ENCODE peak calls at places on chromosomes 7 and 10, in seven cellular contexts. I, Y, D, E, X, B and H are unnamed samples.

GRCh38 chr7:107998660-107999480 is 4.1 kb downstream of the LAMB1 start:
- DNase-seq in I (no peak), Y (no peak), D (no peak), E (no peak), X (no peak), B (no peak), H (no peak)

GRCh38 chr7:23235688-23236280 is 10.8 kb upstream of the GPNMB start:
- DNase-seq in I (no peak), Y (peak), D (no peak), E (no peak), X (no peak), B (peak), H (no peak)

GRCh38 chr7:117110480-117111315 is 157.4 kb downstream of the ST7 start:
- DNase-seq in I (no peak), Y (no peak), D (no peak), E (peak), X (no peak), B (no peak), H (no peak)

GRCh38 chr10:65570143-65571010 is 1355.5 kb upstream of the LRRTM3 start:
- DNase-seq in I (no peak), Y (peak), D (peak), E (peak), X (no peak), B (peak), H (peak)

GRCh38 chr7:40885503-40885902 is 750.7 kb downstream of the SUGCT start:
- DNase-seq in I (no peak), Y (no peak), D (no peak), E (no peak), X (no peak), B (peak), H (peak)

GRCh38 chr10:18261660-18262292 is 121.6 kb downstream of the CACNB2 start:
- DNase-seq in I (no peak), Y (no peak), D (no peak), E (no peak), X (no peak), B (no peak), H (no peak)

GRCh38 chr10:97538401-97538800 is 34.2 kb upstream of the ANKRD2 start:
- DNase-seq in I (no peak), Y (no peak), D (no peak), E (no peak), X (no peak), B (no peak), H (no peak)

GRCh38 chr7:19112290-19113000 is 5.0 kb downstream of the TWIST1 start:
- DNase-seq in I (no peak), Y (no peak), D (no peak), E (no peak), X (peak), B (no peak), H (no peak)

GRCh38 chr7:27314111-27314510 is 71.5 kb downstream of the EVX1 start:
- DNase-seq in I (no peak), Y (no peak), D (no peak), E (peak), X (no peak), B (peak), H (no peak)

GRCh38 chr10:67678335-67678974 is 17.5 kb downstream of the CTNNA3 start:
- DNase-seq in I (no peak), Y (no peak), D (no peak), E (no peak), X (no peak), B (no peak), H (no peak)

GRCh38 chr10:8183241-8183704 is 128.8 kb downstream of the GATA3 start:
- DNase-seq in I (no peak), Y (no peak), D (no peak), E (peak), X (no peak), B (peak), H (no peak)

GRCh38 chr10:101694056-101694673 is 805 bp downstream of the FBXW4 start:
- DNase-seq in I (no peak), Y (peak), D (peak), E (peak), X (peak), B (peak), H (no peak)

GRCh38 chr10:11608159-11608966 is 3.1 kb downstream of the USP6NL start:
- DNase-seq in I (no peak), Y (no peak), D (no peak), E (no peak), X (no peak), B (no peak), H (no peak)

GRCh38 chr10:77251297-77252013 is 386.2 kb downstream of the KCNMA1 start:
- DNase-seq in I (no peak), Y (no peak), D (peak), E (peak), X (no peak), B (peak), H (no peak)

GRCh38 chr10:102334106-102334505 is 61.4 kb upstream of the NFKB2 start:
- DNase-seq in I (no peak), Y (peak), D (no peak), E (peak), X (no peak), B (no peak), H (no peak)

DNA sequence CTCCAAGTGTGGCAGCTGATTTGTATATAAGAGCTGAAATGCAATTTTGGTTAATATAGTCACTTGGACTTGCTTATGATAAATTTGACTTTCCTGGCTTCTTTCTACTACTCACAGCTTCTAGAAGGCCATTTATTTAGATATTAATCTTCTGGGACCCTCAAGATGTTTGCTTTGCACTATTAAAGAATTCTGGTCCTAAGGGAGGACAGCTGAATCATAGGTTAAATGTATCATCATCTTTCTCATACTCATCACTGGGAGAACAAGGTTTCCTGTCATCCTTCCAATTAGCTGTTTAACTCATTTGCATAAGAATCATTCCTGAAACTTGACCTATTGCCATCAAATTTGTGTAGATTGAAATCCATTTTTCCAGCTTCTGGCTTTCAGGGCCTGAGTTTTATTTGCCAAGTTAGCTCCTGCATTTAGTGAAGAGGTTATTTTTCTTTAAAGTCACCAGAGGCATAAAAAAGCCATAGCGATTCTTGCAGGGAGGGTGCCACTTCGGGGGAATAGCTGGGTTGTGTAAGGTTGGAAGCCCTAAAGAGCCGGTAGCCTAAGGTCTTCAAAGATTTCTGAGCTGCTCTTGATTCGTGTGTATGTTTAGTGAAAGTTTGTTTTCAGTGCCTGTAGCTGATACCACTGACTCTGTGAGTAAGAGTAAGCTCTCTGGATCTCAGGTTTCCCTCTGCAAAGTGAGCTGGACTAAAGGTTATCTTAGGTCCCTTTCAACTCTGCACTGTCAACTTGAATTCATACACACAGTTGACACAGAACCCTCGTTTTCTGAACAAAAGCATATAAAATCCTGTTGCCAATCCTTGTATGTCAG is 4.2 kb downstream of the MAP3K8 start:
- DNase-seq in I (no peak), Y (no peak), D (no peak), E (no peak), X (no peak), B (no peak), H (no peak)
- TF ChIP-seq CTCF in I (no peak), Y (no peak), D (no peak), E (no peak), X (no peak), B (no peak), H (no peak)

GRCh38 chr10:62054408-62054807 is 152.9 kb downstream of the ARID5B start:
- DNase-seq in I (no peak), Y (no peak), D (no peak), E (no peak), X (no peak), B (no peak), H (no peak)
- H3K4me3 ChIP-seq in I (no peak), Y (peak), D (no peak), E (no peak), X (peak), B (no peak), H (peak)

DNA sequence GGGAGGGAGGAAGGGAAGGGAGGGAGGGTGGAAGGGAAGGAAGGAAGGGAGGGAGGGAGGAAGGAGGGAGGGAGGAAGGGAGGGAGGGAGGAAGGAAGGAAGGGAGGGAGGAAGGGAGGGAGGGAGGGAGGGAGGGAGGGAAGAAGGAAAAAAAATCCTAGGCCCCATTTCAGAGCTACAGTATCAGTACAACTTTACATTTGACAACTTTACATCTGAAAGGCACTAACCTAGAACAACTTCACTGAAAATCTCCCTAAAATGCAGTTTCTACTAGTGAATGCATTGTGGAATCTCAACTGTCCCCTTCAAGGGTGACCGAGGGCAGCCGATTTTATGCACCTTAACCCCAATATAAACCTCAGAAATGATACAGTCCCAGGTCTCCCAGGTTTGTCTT is 259.8 kb upstream of the GALNT17 start:
- DNase-seq in I (no peak), Y (no peak), D (no peak), E (no peak), X (no peak), B (no peak), H (no peak)
- TF ChIP-seq CTCF in I (no peak), Y (no peak), D (no peak), E (no peak), X (no peak), B (no peak), H (no peak)

GRCh38 chr7:2530076-2530967 is 10.7 kb downstream of the LFNG start:
- DNase-seq in I (no peak), Y (peak), D (peak), E (no peak), X (no peak), B (peak), H (no peak)
- H3K4me3 ChIP-seq in I (no peak), Y (no peak), D (no peak), E (no peak), X (no peak), B (peak), H (no peak)

DNA sequence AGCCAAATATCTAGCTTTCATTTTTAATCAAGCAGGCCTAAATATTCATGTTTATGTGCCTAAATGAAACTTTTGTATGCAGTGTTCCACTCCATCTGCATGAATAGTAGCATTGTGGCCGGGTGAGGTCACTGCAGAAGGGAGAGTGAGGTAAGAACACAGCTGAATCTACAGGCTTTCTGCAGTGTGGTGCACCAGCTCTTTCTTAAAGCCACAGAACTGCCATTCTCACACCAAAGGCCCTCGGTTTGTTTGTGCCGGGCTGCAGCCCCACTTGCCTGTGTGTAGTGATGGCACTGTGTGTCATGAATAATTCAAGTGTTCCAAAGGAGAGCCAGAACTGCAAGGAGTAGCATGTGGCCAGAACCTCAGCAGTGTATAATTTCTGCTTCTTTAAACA is 204.1 kb downstream of the TRIL start:
- DNase-seq in I (no peak), Y (no peak), D (no peak), E (no peak), X (no peak), B (peak), H (no peak)
- TF ChIP-seq CTCF in I (no peak), Y (no peak), D (no peak), E (no peak), X (peak), B (no peak), H (no peak)

GRCh38 chr10:133151528-133151927 is 8.5 kb upstream of the KNDC1 start:
- DNase-seq in I (no peak), Y (no peak), D (no peak), E (no peak), X (no peak), B (no peak), H (no peak)
- H3K4me3 ChIP-seq in I (no peak), Y (no peak), D (no peak), E (no peak), X (no peak), B (no peak), H (no peak)

GRCh38 chr10:126876456-126876855 is 28.8 kb upstream of the DOCK1 start:
- DNase-seq in I (no peak), Y (no peak), D (no peak), E (no peak), X (no peak), B (no peak), H (no peak)

GRCh38 chr10:126878594-126878993 is 26.6 kb upstream of the DOCK1 start:
- DNase-seq in I (no peak), Y (no peak), D (no peak), E (no peak), X (no peak), B (no peak), H (no peak)

GRCh38 chr10:126872768-126873167 is 32.5 kb upstream of the DOCK1 start:
- DNase-seq in I (no peak), Y (no peak), D (no peak), E (no peak), X (no peak), B (no peak), H (no peak)

GRCh38 chr10:126880926-126881325 is 24.3 kb upstream of the DOCK1 start:
- DNase-seq in I (no peak), Y (no peak), D (no peak), E (no peak), X (no peak), B (no peak), H (no peak)

DNA sequence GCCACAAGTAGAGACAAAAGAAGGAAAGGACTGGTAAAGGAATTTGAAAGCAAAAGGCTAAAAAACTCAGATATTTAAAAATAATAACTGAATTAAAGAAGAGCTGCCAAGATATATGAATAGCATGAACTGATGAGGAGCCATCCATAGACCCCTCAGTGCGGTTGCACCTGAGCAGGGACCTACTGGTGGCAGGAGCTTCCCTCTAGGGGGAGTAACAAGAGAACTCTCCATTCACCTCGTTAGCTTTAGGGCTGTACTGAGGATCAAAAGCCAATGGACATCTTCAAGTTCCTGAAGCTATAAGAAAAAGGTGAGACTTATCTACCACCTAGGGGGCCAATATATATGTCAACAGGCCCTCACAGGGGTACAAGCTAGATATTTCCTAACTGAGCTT is 27.8 kb upstream of the DOCK1 start:
- DNase-seq in I (no peak), Y (no peak), D (no peak), E (no peak), X (no peak), B (no peak), H (no peak)
- TF ChIP-seq CTCF in I (no peak), Y (no peak), D (no peak), E (no peak), X (no peak), B (no peak), H (no peak)

DNA sequence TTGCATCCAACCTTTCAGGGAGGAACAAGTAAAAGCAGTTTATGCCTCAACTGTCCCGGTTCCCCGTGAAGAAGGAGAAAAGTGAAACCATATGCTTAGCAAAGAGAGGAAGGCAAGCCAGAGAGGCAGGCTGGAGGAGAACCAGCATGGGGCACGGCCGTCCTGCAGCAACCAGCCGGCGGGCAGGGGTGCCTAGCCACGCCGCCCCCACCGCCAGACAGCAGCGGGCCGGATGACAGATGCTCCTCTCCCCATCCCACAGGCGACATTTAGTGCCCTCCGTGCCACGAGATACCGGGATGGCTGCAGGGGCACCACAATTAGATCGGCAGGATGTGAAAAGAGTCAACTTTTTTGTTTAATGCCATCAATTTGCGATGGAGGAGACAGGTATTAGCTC is 421.4 kb upstream of the MGMT start:
- DNase-seq in I (no peak), Y (no peak), D (no peak), E (no peak), X (no peak), B (no peak), H (no peak)
- H3K4me3 ChIP-seq in I (no peak), Y (peak), D (no peak), E (no peak), X (no peak), B (no peak), H (no peak)

DNA sequence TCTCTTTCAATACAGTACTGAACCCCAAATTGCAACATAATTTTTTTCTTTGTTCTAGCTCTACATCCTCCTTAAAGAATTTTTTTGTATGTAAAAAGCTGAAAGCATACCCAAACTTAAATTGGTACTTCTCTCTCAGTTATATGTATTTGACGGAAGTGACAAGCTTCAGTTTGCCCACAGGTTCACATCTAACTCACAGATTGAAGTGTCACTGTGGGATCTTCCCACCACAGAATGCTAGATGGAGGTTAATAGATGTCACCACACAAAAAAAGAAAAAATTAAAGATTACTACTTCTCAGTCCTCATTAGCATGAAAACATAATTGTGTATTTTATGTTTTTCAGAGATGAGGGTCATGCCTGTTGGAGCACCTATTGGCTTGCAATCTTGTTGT is 150.9 kb upstream of the GHITM start:
- DNase-seq in I (no peak), Y (no peak), D (no peak), E (no peak), X (no peak), B (no peak), H (no peak)
- TF ChIP-seq CTCF in I (no peak), Y (no peak), D (no peak), E (no peak), X (no peak), B (no peak), H (no peak)